ENCODE peak calls at places on chromosomes 3 and 15, in six cellular contexts. H, S, Y, D, T and Z are unnamed samples.

GRCh38 chr3:107612581-107613182 is 89.9 kb downstream of the BBX start:
- DNase-seq in H (no peak), S (no peak), Y (no peak), D (no peak), T (no peak), Z (no peak)

GRCh38 chr3:150945226-150945625 is 27.3 kb downstream of the CLRN1 start:
- DNase-seq in H (no peak), S (no peak), Y (peak), D (peak), T (no peak), Z (no peak)

GRCh38 chr3:169886671-169887070 is 16.9 kb upstream of the LRRC31 start:
- DNase-seq in H (no peak), S (no peak), Y (peak), D (peak), T (no peak), Z (no peak)

GRCh38 chr3:186472466-186473008 is 71.6 kb downstream of the CRYGS start:
- DNase-seq in H (no peak), S (no peak), Y (peak), D (no peak), T (no peak), Z (no peak)

GRCh38 chr3:123642957-123643330 is 58.1 kb upstream of the HACD2 start:
- DNase-seq in H (no peak), S (no peak), Y (no peak), D (no peak), T (no peak), Z (no peak)

GRCh38 chr15:78811124-78811824 is at the start of gene ADAMTS7:
- DNase-seq in H (peak), S (peak), Y (peak), D (peak), T (peak), Z (peak)

GRCh38 chr3:69738291-69738690 is 973 bp upstream of the MITF start:
- DNase-seq in H (no peak), S (no peak), Y (no peak), D (no peak), T (no peak), Z (no peak)

GRCh38 chr3:111864821-111865656 is 6.0 kb downstream of the PHLDB2 start:
- DNase-seq in H (no peak), S (no peak), Y (peak), D (peak), T (no peak), Z (no peak)

GRCh38 chr3:66588340-66588847 is 87.6 kb upstream of the LRIG1 start:
- DNase-seq in H (no peak), S (no peak), Y (peak), D (no peak), T (no peak), Z (no peak)

GRCh38 chr3:172249039-172249438 is 199.2 kb downstream of the GHSR start:
- DNase-seq in H (no peak), S (no peak), Y (peak), D (peak), T (no peak), Z (no peak)

GRCh38 chr15:50017522-50017921 is 101.5 kb downstream of the ATP8B4 start:
- DNase-seq in H (no peak), S (no peak), Y (peak), D (peak), T (no peak), Z (no peak)

GRCh38 chr3:65385805-65386204 is 652.9 kb downstream of the MAGI1 start:
- DNase-seq in H (no peak), S (no peak), Y (no peak), D (no peak), T (no peak), Z (no peak)

GRCh38 chr3:151085889-151086483 is 522 bp downstream of the MED12L start:
- DNase-seq in H (peak), S (peak), Y (no peak), D (no peak), T (peak), Z (peak)

GRCh38 chr3:9404680-9405079 is 7.3 kb downstream of the SETD5 start:
- DNase-seq in H (no peak), S (no peak), Y (no peak), D (no peak), T (no peak), Z (no peak)

GRCh38 chr15:75215107-75216004 is 13.7 kb downstream of the C15orf39 start:
- DNase-seq in H (no peak), S (no peak), Y (no peak), D (no peak), T (no peak), Z (peak)

GRCh38 chr15:38667875-38668274 is 103.3 kb upstream of the RASGRP1 start:
- DNase-seq in H (no peak), S (no peak), Y (no peak), D (no peak), T (no peak), Z (no peak)

GRCh38 chr3:140530603-140531002 is 147.3 kb upstream of the TRIM42 start:
- DNase-seq in H (no peak), S (no peak), Y (no peak), D (no peak), T (no peak), Z (no peak)

GRCh38 chr15:52645916-52646315 is 33.3 kb downstream of the ATOSA start:
- DNase-seq in H (no peak), S (no peak), Y (peak), D (no peak), T (no peak), Z (no peak)

GRCh38 chr15:38810686-38811085 is 246.1 kb upstream of the RASGRP1 start:
- DNase-seq in H (no peak), S (no peak), Y (no peak), D (no peak), T (no peak), Z (no peak)

GRCh38 chr3:45473841-45474240 is 85.5 kb downstream of the LARS2 start:
- DNase-seq in H (no peak), S (no peak), Y (peak), D (peak), T (no peak), Z (no peak)

GRCh38 chr3:184160456-184160855 is 5.3 kb downstream of the DVL3 start:
- DNase-seq in H (no peak), S (no peak), Y (peak), D (peak), T (no peak), Z (no peak)

GRCh38 chr15:62559049-62559733 is 394.1 kb upstream of the C2CD4B start:
- DNase-seq in H (no peak), S (no peak), Y (peak), D (peak), T (no peak), Z (no peak)

GRCh38 chr15:85312486-85312885 is 67.9 kb upstream of the AKAP13 start:
- DNase-seq in H (no peak), S (peak), Y (peak), D (peak), T (no peak), Z (no peak)

GRCh38 chr15:64851503-64851840 is 9.8 kb downstream of the PLEKHO2 start:
- DNase-seq in H (no peak), S (no peak), Y (peak), D (peak), T (no peak), Z (no peak)

GRCh38 chr15:64571857-64572291 is 111.5 kb downstream of the ZNF609 start:
- DNase-seq in H (peak), S (no peak), Y (no peak), D (no peak), T (no peak), Z (no peak)

GRCh38 chr3:81216192-81216591 is 545.3 kb downstream of the GBE1 start:
- DNase-seq in H (no peak), S (no peak), Y (peak), D (peak), T (no peak), Z (no peak)

GRCh38 chr15:63019539-63020109 is 22.9 kb upstream of the TPM1 start:
- DNase-seq in H (no peak), S (no peak), Y (peak), D (peak), T (no peak), Z (no peak)

GRCh38 chr15:97502038-97502437 is 458.5 kb upstream of the ARRDC4 start:
- DNase-seq in H (no peak), S (no peak), Y (peak), D (peak), T (no peak), Z (no peak)

GRCh38 chr3:172675371-172676193 is 35.3 kb downstream of the NCEH1 start:
- DNase-seq in H (no peak), S (no peak), Y (peak), D (peak), T (no peak), Z (peak)

GRCh38 chr15:92392966-92393286 is 755 bp upstream of the ST8SIA2 start:
- DNase-seq in H (no peak), S (no peak), Y (no peak), D (no peak), T (no peak), Z (no peak)

GRCh38 chr3:174159629-174160028 is 699.5 kb upstream of the NAALADL2 start:
- DNase-seq in H (no peak), S (no peak), Y (no peak), D (no peak), T (no peak), Z (peak)

GRCh38 chr3:138404121-138404520 is 30.3 kb upstream of the ESYT3 start:
- DNase-seq in H (no peak), S (no peak), Y (no peak), D (no peak), T (no peak), Z (no peak)

GRCh38 chr3:192303235-192303634 is 424.1 kb downstream of the FGF12 start:
- DNase-seq in H (no peak), S (peak), Y (no peak), D (no peak), T (no peak), Z (peak)

GRCh38 chr3:140695361-140696061 is 17.6 kb downstream of the TRIM42 start:
- DNase-seq in H (no peak), S (no peak), Y (no peak), D (no peak), T (no peak), Z (no peak)

GRCh38 chr15:99057020-99057419 is 47.9 kb upstream of the SYNM start:
- DNase-seq in H (no peak), S (no peak), Y (no peak), D (no peak), T (no peak), Z (no peak)

GRCh38 chr15:58260186-58260910 is 122.2 kb downstream of the AQP9 start:
- DNase-seq in H (no peak), S (no peak), Y (peak), D (peak), T (no peak), Z (no peak)

GRCh38 chr3:177679568-177680441 is 482.5 kb upstream of the TBL1XR1 start:
- DNase-seq in H (no peak), S (no peak), Y (peak), D (peak), T (no peak), Z (no peak)

GRCh38 chr3:29283739-29284138 is 2.9 kb downstream of the RBMS3 start:
- DNase-seq in H (no peak), S (no peak), Y (no peak), D (peak), T (no peak), Z (no peak)
- H3K4me3 ChIP-seq in H (no peak), S (no peak), Y (peak), D (peak), T (no peak), Z (peak)

DNA sequence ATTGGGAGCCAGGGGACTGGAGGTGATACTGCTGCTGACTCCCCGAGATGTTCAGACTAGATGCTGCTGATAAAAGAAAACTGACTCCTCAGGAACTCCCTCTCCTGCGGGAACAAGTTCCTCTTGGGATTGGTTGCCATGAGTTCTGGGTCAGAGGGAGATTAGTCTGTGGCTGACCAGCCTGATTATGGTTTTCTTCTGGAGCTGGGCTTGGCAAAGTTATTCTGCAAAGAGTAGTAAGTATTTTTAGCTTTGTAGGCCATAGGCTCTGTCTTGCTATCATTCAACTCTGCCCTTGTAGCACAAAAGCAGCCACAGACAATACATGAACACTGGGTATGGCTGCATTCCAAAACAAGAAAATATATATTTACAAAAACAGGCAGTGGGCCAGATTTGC is 796.7 kb downstream of the AGBL1 start:
- DNase-seq in H (no peak), S (no peak), Y (no peak), D (no peak), T (no peak), Z (no peak)
- H3K4me3 ChIP-seq in H (no peak), S (no peak), Y (no peak), D (no peak), T (no peak), Z (no peak)

DNA sequence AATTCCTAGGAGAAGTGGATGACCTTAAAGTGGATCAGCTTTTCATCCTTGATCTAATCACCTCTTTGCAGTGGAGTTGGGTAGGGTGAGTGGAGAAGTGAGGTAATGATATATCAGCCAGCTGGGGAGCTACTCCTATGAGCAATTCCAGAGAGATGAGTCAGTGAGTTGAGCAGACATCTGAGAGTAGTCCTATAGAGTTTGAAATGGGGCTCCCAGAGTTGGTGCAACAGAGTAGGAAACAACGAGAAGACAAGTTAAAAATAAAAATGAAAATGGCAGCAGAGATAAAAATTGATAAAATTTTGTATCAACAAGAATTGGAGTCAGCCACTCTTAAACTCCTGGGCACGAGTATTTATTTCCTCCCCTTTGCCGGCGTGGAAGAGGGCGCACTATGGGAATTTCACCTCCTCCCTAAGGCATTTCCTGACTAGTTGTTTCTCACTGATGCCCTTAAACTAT is 150.8 kb upstream of the DPH6 start:
- DNase-seq in H (peak), S (no peak), Y (peak), D (peak), T (no peak), Z (no peak)
- H3K4me3 ChIP-seq in H (no peak), S (no peak), Y (no peak), D (no peak), T (no peak), Z (no peak)

DNA sequence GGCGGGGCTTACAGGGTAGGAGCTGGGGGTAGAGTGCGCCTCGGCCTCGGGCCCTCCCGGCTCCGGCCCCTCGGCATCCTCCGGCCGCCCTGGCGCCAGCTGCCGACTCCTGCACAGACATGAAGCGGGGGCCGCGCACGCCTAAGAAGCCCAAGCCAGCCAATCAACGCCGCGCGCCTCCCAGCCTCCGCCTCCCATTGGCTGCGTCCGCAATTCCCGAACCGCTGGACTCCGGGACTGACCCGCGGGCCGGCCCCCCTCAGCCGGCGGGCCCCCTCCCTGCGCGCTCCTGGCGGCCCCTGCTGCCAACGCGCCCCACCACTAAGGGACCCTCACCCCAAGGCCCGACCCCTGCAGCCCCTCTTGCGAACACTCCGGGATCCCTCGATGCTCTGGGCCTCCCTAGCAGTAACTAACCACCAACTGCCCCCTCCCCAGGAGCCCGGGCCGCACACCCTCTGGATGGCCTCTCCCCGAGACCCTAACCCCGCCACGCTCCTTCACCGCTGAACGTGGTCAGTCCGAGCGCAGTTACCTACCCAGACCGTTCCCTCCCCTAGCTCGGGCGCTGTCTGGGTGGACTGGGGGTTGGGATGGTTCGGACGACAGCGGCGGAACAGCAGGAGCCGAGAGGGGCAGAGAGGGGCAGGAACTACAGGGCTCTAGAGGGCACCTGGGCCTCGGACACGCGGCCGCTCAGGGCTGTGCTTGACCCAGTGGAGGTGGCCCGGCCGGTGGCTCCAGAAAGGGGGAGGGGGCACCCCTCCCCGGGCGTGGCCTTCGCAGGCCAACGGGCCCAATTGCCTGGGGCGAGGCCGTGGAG is 5.0 kb downstream of the GATA2 start:
- DNase-seq in H (peak), S (peak), Y (peak), D (peak), T (peak), Z (peak)
- H3K4me3 ChIP-seq in H (peak), S (peak), Y (peak), D (peak), T (peak), Z (peak)

GRCh38 chr3:21094686-21095085 is 656.3 kb downstream of the ZNF385D start:
- DNase-seq in H (no peak), S (no peak), Y (no peak), D (no peak), T (no peak), Z (no peak)
- H3K4me3 ChIP-seq in H (no peak), S (no peak), Y (no peak), D (no peak), T (no peak), Z (no peak)

DNA sequence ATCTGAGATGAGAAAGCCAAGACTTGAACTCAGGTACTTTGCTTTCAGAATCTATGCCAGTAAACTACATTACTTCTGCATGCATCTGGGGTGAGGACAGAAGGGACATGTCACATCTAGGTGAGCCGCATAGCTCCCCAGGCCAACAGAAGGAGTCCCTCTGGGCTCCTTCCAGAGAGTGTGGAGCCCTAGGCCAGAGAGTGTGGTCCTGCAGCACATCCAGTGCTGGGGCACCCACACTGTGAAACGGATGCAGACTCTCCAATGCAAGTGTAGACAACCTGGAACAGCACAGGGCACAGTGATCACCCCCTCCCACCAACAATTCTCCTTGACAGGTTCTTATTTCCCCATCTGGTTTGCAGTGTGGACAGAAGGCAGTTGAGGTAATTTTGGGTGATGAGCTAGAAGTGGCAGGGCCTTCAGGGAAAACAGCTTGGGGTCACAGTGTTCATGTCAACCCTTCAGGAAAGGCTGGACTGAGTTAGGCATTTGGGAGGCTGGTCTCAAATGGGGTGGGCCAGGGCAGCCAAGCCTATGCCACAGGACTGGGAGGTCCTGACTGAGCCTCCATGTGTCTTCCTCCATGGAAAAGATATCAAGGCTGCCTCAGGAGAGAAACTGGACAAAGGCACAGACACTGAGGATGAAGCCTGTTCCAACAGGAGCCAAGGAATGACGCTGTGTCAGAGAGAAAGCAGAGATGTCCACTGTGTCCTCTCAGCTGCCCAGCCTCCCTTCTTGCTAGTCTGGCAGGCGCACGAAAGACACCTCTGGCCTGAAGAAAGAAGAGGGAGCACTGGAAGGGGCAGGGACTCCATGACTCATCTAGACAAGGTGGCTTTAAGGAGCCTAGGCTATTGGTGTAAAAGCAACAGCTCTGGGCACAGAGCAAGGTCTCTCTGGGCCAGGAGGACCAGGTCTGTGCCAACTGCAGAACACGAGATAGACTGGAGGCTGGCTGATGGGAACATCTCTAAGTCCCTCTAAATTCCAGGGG is 1.7 kb downstream of the PLCD1 start:
- DNase-seq in H (no peak), S (no peak), Y (no peak), D (no peak), T (no peak), Z (no peak)
- H3K4me3 ChIP-seq in H (no peak), S (no peak), Y (no peak), D (no peak), T (no peak), Z (peak)